ENCODE peak calls at places on chromosome 21, in eight cellular contexts. Y, A, W, N, E, Q, F and D are unnamed samples.

GRCh38 chr21:22728091-22728490 is 1729.9 kb downstream of the NCAM2 start:
- DNase-seq in A (no peak), W (no peak), N (no peak), E (no peak), Q (no peak), F (no peak), Y (peak; percentile 7), D (no peak)

GRCh38 chr21:35111531-35111930 is 62.4 kb upstream of the RUNX1 start:
- DNase-seq in E (no peak), Q (no peak), N (no peak), Y (no peak), F (no peak), A (no peak), W (no peak), D (no peak)

GRCh38 chr21:19122371-19122770 is 718.8 kb upstream of the TMPRSS15 start:
- DNase-seq in Q (no peak), N (no peak), F (no peak), W (no peak), E (no peak), A (no peak), Y (no peak), D (no peak)

GRCh38 chr21:43354666-43355065 is 72.3 kb downstream of the SIK1 start:
- DNase-seq in A (no peak), Y (no peak), N (no peak), Q (no peak), E (no peak), W (no peak), F (no peak), D (no peak)

GRCh38 chr21:38228115-38228514 is 28.7 kb upstream of the KCNJ15 start:
- DNase-seq in Y (no peak), A (no peak), Q (no peak), W (no peak), F (no peak), E (no peak), N (no peak), D (no peak)

GRCh38 chr21:45821315-45822001 is 160.1 kb upstream of the COL6A1 start:
- DNase-seq in Y (no peak), F (no peak), N (no peak), E (no peak), A (no peak), W (no peak), Q (no peak), D (no peak)

GRCh38 chr21:35483267-35483666 is 434.2 kb upstream of the RUNX1 start:
- DNase-seq in N (no peak), F (no peak), A (no peak), E (no peak), W (no peak), Q (no peak), Y (no peak), D (no peak)

GRCh38 chr21:43193088-43193650 is 24.4 kb downstream of the CRYAA start:
- DNase-seq in E (no peak), N (no peak), W (no peak), Q (no peak), F (no peak), Y (no peak), A (no peak), D (no peak)

GRCh38 chr21:39788383-39788782 is 43.4 kb downstream of the IGSF5 start:
- DNase-seq in F (peak; percentile 26), E (peak; percentile 79), A (peak; percentile 67), Y (peak; percentile 13), Q (no peak), W (peak; percentile 82), N (peak; percentile 38), D (peak; percentile 7)

GRCh38 chr21:30479259-30479658 is 908 bp downstream of the KRTAP19-1 start:
- DNase-seq in A (no peak), Q (no peak), N (no peak), E (no peak), Y (no peak), F (no peak), W (no peak), D (no peak)

GRCh38 chr21:31347435-31348032 is 3.5 kb upstream of the TIAM1 start:
- DNase-seq in W (no peak), Y (peak; percentile 33), E (peak; percentile 16), F (peak; percentile 59), Q (no peak), A (peak; percentile 54), N (no peak), D (no peak)

GRCh38 chr21:21345296-21345695 is 347.1 kb downstream of the NCAM2 start:
- DNase-seq in Q (no peak), F (no peak), E (no peak), A (no peak), W (no peak), N (no peak), Y (no peak), D (no peak)

GRCh38 chr21:29366532-29366931 is 67.8 kb downstream of the BACH1 start:
- DNase-seq in E (no peak), W (no peak), Q (no peak), N (no peak), A (no peak), Y (no peak), F (no peak), D (no peak)

GRCh38 chr21:34202553-34203332 is 129.4 kb downstream of the MRPS6 start:
- DNase-seq in A (peak; percentile 32), Q (no peak), W (peak; percentile 68), N (no peak), F (peak; percentile 25), E (no peak), Y (peak; percentile 55), D (no peak)

GRCh38 chr21:37574316-37574715 is 207.7 kb downstream of the DYRK1A start:
- DNase-seq in F (no peak), N (no peak), Y (no peak), E (no peak), W (no peak), A (no peak), Q (no peak), D (no peak)

GRCh38 chr21:36325373-36326010 is 5.5 kb downstream of the MORC3 start:
- DNase-seq in Y (no peak), F (no peak), A (no peak), W (no peak), E (peak; percentile 42), Q (no peak), N (no peak), D (no peak)

GRCh38 chr21:46667191-46667734 is 31.8 kb downstream of the PRMT2 start:
- DNase-seq in E (peak; percentile 9), N (no peak), W (no peak), F (no peak), A (peak; percentile 18), Q (peak; percentile 46), Y (peak; percentile 74), D (no peak)

GRCh38 chr21:36159356-36159921 is 2.8 kb downstream of the DOP1B start:
- DNase-seq in N (no peak), E (no peak), W (no peak), Q (no peak), F (no peak), Y (peak; percentile 89), A (no peak), D (no peak)

GRCh38 chr21:45935628-45936027 is 45.9 kb upstream of the COL6A1 start:
- DNase-seq in F (peak; percentile 70), N (no peak), A (peak; percentile 58), W (no peak), Q (no peak), E (peak; percentile 46), Y (no peak), D (peak; percentile 63)

GRCh38 chr21:37845535-37845934 is 70.7 kb downstream of the KCNJ6 start:
- DNase-seq in E (no peak), N (no peak), A (no peak), Q (no peak), Y (no peak), F (no peak), W (no peak), D (no peak)

DNA sequence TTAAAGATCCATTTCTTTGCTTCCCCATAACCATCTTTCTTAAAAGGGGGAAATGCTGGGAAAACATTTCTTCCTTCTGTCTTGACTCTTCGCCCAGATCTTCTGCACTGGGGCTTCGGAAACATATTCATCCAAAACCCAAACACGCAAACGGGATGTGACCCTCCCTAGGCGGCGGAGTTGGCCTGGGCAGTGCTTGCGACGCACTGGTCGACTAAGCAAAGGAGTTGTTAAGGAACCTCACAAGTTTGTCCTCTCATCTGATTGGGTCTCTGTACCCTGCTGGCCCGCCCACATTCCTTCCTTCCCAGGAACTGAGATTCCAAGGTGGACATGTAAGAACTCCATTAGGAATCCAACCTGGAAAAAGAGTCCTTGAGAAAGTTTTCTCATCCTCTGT is 2.5 kb downstream of the ADAMTS5 start:
- DNase-seq in A (peak; percentile 26), E (peak; percentile 97), W (no peak), N (no peak), Y (no peak), Q (no peak), F (peak; percentile 44), D (no peak)
- H3K4me3 ChIP-seq in A (no peak overlapping the region), E (peak overlapping the region; percentile 81), W (peak overlapping the region; percentile 58), N (peak overlapping the region; percentile 4), Y (no peak overlapping the region), Q (no peak overlapping the region), F (peak overlapping the region; percentile 77), D (peak overlapping the region; percentile 68)

GRCh38 chr21:41466024-41466820 is 40.2 kb downstream of the MX1 start:
- DNase-seq in N (no peak), Y (no peak), F (no peak), Q (no peak), E (no peak), A (no peak), W (no peak), D (no peak)
- H3K4me3 ChIP-seq in N (no peak overlapping the region), Y (no peak overlapping the region), F (no peak overlapping the region), Q (no peak overlapping the region), E (no peak overlapping the region), A (no peak overlapping the region), W (no peak overlapping the region), D (no peak overlapping the region)

DNA sequence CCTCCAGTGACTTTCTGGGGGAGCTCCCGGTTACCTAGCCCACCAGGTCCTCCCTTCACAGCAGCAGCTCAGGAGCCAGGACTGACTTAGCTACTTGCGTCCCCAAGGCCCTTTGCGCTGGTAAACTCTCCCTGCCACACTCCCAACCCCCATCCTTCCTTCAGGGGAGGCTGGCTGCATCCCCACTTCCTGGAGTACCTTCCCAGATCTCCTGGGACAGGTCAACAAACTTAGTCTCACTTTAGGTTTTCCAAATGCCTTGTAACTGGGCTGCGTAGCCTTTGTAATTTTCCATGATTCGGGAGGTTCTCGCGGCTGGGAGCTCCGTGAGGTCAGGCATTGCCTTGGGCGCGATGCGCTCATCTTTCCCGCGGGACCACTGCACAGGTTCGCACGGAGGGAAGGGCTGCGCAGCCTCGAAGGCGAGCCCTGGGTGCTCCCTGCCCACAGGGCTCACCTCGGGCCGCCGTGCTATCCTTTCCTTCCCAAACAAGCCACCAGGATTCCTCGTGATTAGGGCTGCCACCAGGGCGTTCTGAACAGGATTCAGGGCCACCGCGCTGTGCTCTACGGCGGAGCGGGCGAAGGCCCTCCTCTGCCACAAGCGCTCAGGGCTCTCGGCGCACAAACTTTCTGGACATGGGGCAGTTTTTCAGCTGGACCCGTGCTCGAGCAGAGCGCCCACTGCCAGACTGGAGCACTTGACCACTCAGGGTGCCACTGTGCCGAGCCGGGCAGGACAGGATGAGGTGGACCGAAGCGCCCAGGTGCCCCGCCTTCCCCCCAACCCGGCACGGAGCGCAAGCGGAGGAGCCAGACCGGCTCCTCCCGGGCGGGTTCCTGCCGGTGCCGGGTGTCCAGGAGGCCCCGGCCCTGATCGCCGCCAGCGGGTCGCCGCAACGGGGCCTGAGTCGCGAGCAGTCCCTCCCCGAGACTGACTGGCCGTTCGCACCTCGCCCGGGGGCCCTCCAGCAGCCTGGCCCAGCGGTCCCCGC is 1.1 kb downstream of the TMPRSS2 start:
- DNase-seq in Q (no peak), W (peak; percentile 68), E (no peak), F (no peak), A (no peak), Y (no peak), N (no peak), D (no peak)
- H3K4me3 ChIP-seq in Q (no peak overlapping the region), W (peak overlapping the region; percentile 60), E (no peak overlapping the region), F (no peak overlapping the region), A (no peak overlapping the region), Y (no peak overlapping the region), N (no peak overlapping the region), D (no peak overlapping the region)

GRCh38 chr21:26512664-26513063 is 60.4 kb downstream of the CYYR1 start:
- DNase-seq in W (no peak), Y (no peak), N (no peak), E (no peak), F (peak; percentile 32), Q (no peak), A (no peak), D (no peak)
- H3K4me3 ChIP-seq in W (no peak overlapping the region), Y (no peak overlapping the region), N (no peak overlapping the region), E (no peak overlapping the region), F (no peak overlapping the region), Q (no peak overlapping the region), A (no peak overlapping the region), D (no peak overlapping the region)